ENCODE peak calls at places on chromosomes 4 and X, in nine cellular contexts. One of them, this sample, is unnamed.

GRCh38 chrX:72395252-72395651 is 89.5 kb upstream of the CITED1 start:
- DNase-seq in heart left ventricle: no peak
- DNase-seq in tibial artery: no peak
- DNase-seq in mammary epithelial cell: no peak
- DNase-seq in uterus: no peak
- DNase-seq in pancreas: no peak
- DNase-seq in suprapubic skin: no peak
- DNase-seq in lower lobe of right lung: no peak
- DNase-seq in upper lobe of left lung: no peak
- DNase-seq in this sample: no peak

GRCh38 chrX:126670258-126670657 is 117.6 kb upstream of the DCAF12L1 start:
- DNase-seq in heart left ventricle: no peak
- DNase-seq in tibial artery: no peak
- DNase-seq in mammary epithelial cell: no peak
- DNase-seq in uterus: no peak
- DNase-seq in pancreas: no peak
- DNase-seq in suprapubic skin: no peak
- DNase-seq in lower lobe of right lung: no peak
- DNase-seq in upper lobe of left lung: peak; percentile 8
- DNase-seq in this sample: no peak

GRCh38 chr4:21921526-21922180 is 26.9 kb downstream of the KCNIP4 start:
- DNase-seq in heart left ventricle: no peak
- DNase-seq in tibial artery: no peak
- DNase-seq in mammary epithelial cell: no peak
- DNase-seq in uterus: no peak
- DNase-seq in pancreas: no peak
- DNase-seq in suprapubic skin: no peak
- DNase-seq in lower lobe of right lung: no peak
- DNase-seq in upper lobe of left lung: no peak
- DNase-seq in this sample: no peak

GRCh38 chr4:82421796-82422560 is 8.3 kb downstream of the HNRNPDL start:
- DNase-seq in heart left ventricle: no peak
- DNase-seq in tibial artery: no peak
- DNase-seq in mammary epithelial cell: no peak
- DNase-seq in uterus: no peak
- DNase-seq in pancreas: no peak
- DNase-seq in suprapubic skin: no peak
- DNase-seq in lower lobe of right lung: no peak
- DNase-seq in upper lobe of left lung: no peak
- DNase-seq in this sample: no peak

GRCh38 chr4:103497692-103498091 is 222.1 kb downstream of the TACR3 start:
- DNase-seq in heart left ventricle: no peak
- DNase-seq in tibial artery: no peak
- DNase-seq in mammary epithelial cell: no peak
- DNase-seq in uterus: no peak
- DNase-seq in pancreas: no peak
- DNase-seq in suprapubic skin: no peak
- DNase-seq in lower lobe of right lung: no peak
- DNase-seq in upper lobe of left lung: no peak
- DNase-seq in this sample: no peak

GRCh38 chrX:32045149-32045548 is 973.3 kb upstream of the FTHL17 start:
- DNase-seq in heart left ventricle: no peak
- DNase-seq in tibial artery: no peak
- DNase-seq in mammary epithelial cell: no peak
- DNase-seq in uterus: no peak
- DNase-seq in pancreas: no peak
- DNase-seq in suprapubic skin: no peak
- DNase-seq in lower lobe of right lung: no peak
- DNase-seq in upper lobe of left lung: no peak
- DNase-seq in this sample: no peak

GRCh38 chrX:129726307-129727111 is 12.3 kb upstream of the XPNPEP2 start:
- DNase-seq in heart left ventricle: peak; percentile 48
- DNase-seq in tibial artery: peak; percentile 44
- DNase-seq in mammary epithelial cell: peak; percentile 34
- DNase-seq in uterus: peak; percentile 59
- DNase-seq in pancreas: peak; percentile 73
- DNase-seq in suprapubic skin: no peak
- DNase-seq in lower lobe of right lung: peak; percentile 48
- DNase-seq in upper lobe of left lung: no peak
- DNase-seq in this sample: peak; percentile 14

GRCh38 chr4:108466936-108467902 is 153.2 kb upstream of the RPL34 start:
- DNase-seq in heart left ventricle: no peak
- DNase-seq in tibial artery: no peak
- DNase-seq in mammary epithelial cell: peak; percentile 91
- DNase-seq in uterus: no peak
- DNase-seq in pancreas: no peak
- DNase-seq in suprapubic skin: no peak
- DNase-seq in lower lobe of right lung: no peak
- DNase-seq in upper lobe of left lung: no peak
- DNase-seq in this sample: peak; percentile 76

GRCh38 chr4:184932343-184932742 is 85.9 kb upstream of the HELT start:
- DNase-seq in heart left ventricle: no peak
- DNase-seq in tibial artery: no peak
- DNase-seq in mammary epithelial cell: no peak
- DNase-seq in uterus: no peak
- DNase-seq in pancreas: no peak
- DNase-seq in suprapubic skin: no peak
- DNase-seq in lower lobe of right lung: no peak
- DNase-seq in upper lobe of left lung: peak; percentile 38
- DNase-seq in this sample: no peak

GRCh38 chr4:147969573-147969972 is 237.7 kb downstream of the ARHGAP10 start:
- DNase-seq in heart left ventricle: no peak
- DNase-seq in tibial artery: no peak
- DNase-seq in mammary epithelial cell: no peak
- DNase-seq in uterus: no peak
- DNase-seq in pancreas: no peak
- DNase-seq in suprapubic skin: no peak
- DNase-seq in lower lobe of right lung: no peak
- DNase-seq in upper lobe of left lung: no peak
- DNase-seq in this sample: no peak

GRCh38 chrX:115533485-115533884 is 27.5 kb upstream of the PLS3 start:
- DNase-seq in heart left ventricle: no peak
- DNase-seq in tibial artery: no peak
- DNase-seq in mammary epithelial cell: no peak
- DNase-seq in uterus: no peak
- DNase-seq in pancreas: no peak
- DNase-seq in suprapubic skin: no peak
- DNase-seq in lower lobe of right lung: no peak
- DNase-seq in upper lobe of left lung: no peak
- DNase-seq in this sample: no peak

GRCh38 chr4:182143822-182144620 is 99.2 kb upstream of the TENM3 start:
- DNase-seq in heart left ventricle: no peak
- DNase-seq in tibial artery: no peak
- DNase-seq in mammary epithelial cell: peak; percentile 88
- DNase-seq in uterus: peak; percentile 36
- DNase-seq in pancreas: peak; percentile 64
- DNase-seq in suprapubic skin: no peak
- DNase-seq in lower lobe of right lung: no peak
- DNase-seq in upper lobe of left lung: peak; percentile 55
- DNase-seq in this sample: peak; percentile 92

GRCh38 chrX:66677430-66677829 is 38.6 kb upstream of the EDA2R start:
- DNase-seq in heart left ventricle: no peak
- DNase-seq in tibial artery: no peak
- DNase-seq in mammary epithelial cell: peak; percentile 8
- DNase-seq in uterus: no peak
- DNase-seq in pancreas: no peak
- DNase-seq in suprapubic skin: no peak
- DNase-seq in lower lobe of right lung: no peak
- DNase-seq in upper lobe of left lung: no peak
- DNase-seq in this sample: no peak

GRCh38 chr4:139843643-139844042 is 178.0 kb downstream of the MGST2 start:
- DNase-seq in heart left ventricle: no peak
- DNase-seq in tibial artery: no peak
- DNase-seq in mammary epithelial cell: no peak
- DNase-seq in uterus: no peak
- DNase-seq in pancreas: no peak
- DNase-seq in suprapubic skin: no peak
- DNase-seq in lower lobe of right lung: no peak
- DNase-seq in upper lobe of left lung: no peak
- DNase-seq in this sample: no peak

GRCh38 chr4:101019941-101020401 is 327.4 kb downstream of the PPP3CA start:
- DNase-seq in heart left ventricle: no peak
- DNase-seq in tibial artery: no peak
- DNase-seq in mammary epithelial cell: peak; percentile 76
- DNase-seq in uterus: no peak
- DNase-seq in pancreas: no peak
- DNase-seq in suprapubic skin: no peak
- DNase-seq in lower lobe of right lung: no peak
- DNase-seq in upper lobe of left lung: no peak
- DNase-seq in this sample: peak; percentile 60

GRCh38 chr4:153651961-153652784 is 31.9 kb upstream of the TLR2 start:
- DNase-seq in heart left ventricle: no peak
- DNase-seq in tibial artery: no peak
- DNase-seq in mammary epithelial cell: peak; percentile 89
- DNase-seq in uterus: no peak
- DNase-seq in pancreas: no peak
- DNase-seq in suprapubic skin: no peak
- DNase-seq in lower lobe of right lung: no peak
- DNase-seq in upper lobe of left lung: no peak
- DNase-seq in this sample: peak; percentile 65

GRCh38 chr4:109947918-109948317 is 35.2 kb downstream of the EGF start:
- DNase-seq in heart left ventricle: no peak
- DNase-seq in tibial artery: no peak
- DNase-seq in mammary epithelial cell: no peak
- DNase-seq in uterus: no peak
- DNase-seq in pancreas: no peak
- DNase-seq in suprapubic skin: no peak
- DNase-seq in lower lobe of right lung: no peak
- DNase-seq in upper lobe of left lung: no peak
- DNase-seq in this sample: no peak

GRCh38 chr4:5710065-5710961 is 688 bp upstream of the EVC start:
- DNase-seq in heart left ventricle: no peak
- DNase-seq in tibial artery: no peak
- DNase-seq in mammary epithelial cell: peak; percentile 17
- DNase-seq in uterus: no peak
- DNase-seq in pancreas: no peak
- DNase-seq in suprapubic skin: no peak
- DNase-seq in lower lobe of right lung: no peak
- DNase-seq in upper lobe of left lung: no peak
- DNase-seq in this sample: peak; percentile 22

GRCh38 chr4:96073446-96073845 is 233.6 kb downstream of the PDHA2 start:
- DNase-seq in heart left ventricle: no peak
- DNase-seq in tibial artery: no peak
- DNase-seq in mammary epithelial cell: peak; percentile 66
- DNase-seq in uterus: no peak
- DNase-seq in pancreas: no peak
- DNase-seq in suprapubic skin: no peak
- DNase-seq in lower lobe of right lung: no peak
- DNase-seq in upper lobe of left lung: no peak
- DNase-seq in this sample: peak; percentile 49

GRCh38 chr4:54322817-54323417 is 93.8 kb downstream of the PDGFRA start:
- DNase-seq in heart left ventricle: peak; percentile 58
- DNase-seq in tibial artery: peak; percentile 45
- DNase-seq in mammary epithelial cell: peak; percentile 57
- DNase-seq in uterus: peak; percentile 55
- DNase-seq in pancreas: peak; percentile 69
- DNase-seq in suprapubic skin: no peak
- DNase-seq in lower lobe of right lung: peak; percentile 64
- DNase-seq in upper lobe of left lung: no peak
- DNase-seq in this sample: peak; percentile 19

DNA sequence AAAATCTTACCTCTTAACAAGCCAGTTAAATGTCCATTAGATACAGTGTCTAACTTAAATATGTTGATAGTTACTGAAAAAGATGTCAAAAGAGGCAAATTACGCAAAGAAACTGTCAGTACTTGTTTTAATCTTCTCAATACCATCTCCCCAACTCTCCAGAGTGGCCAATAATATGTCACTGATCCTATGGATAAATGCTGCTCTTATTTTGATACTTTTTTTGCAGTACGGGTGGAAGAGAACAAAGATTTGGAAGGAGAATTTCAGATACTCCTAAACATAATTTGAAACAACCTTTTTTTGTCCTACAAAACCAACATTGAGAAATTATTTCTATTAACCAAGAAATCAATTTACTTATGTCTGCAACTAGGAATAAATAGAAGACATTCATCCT is 192.6 kb downstream of the CBR4 start:
- DNase-seq in heart left ventricle: no peak
- DNase-seq in tibial artery: no peak
- DNase-seq in mammary epithelial cell: no peak
- DNase-seq in uterus: no peak
- DNase-seq in pancreas: no peak
- DNase-seq in suprapubic skin: no peak
- DNase-seq in lower lobe of right lung: no peak
- DNase-seq in upper lobe of left lung: no peak
- DNase-seq in this sample: no peak
- H3K27ac ChIP-seq in heart left ventricle: peak overlapping the region; percentile 84
- H3K27ac ChIP-seq in tibial artery: peak overlapping the region; percentile 88
- H3K27ac ChIP-seq in mammary epithelial cell: no peak overlapping the region
- H3K27ac ChIP-seq in uterus: peak overlapping the region; percentile 89
- H3K27ac ChIP-seq in pancreas: no peak overlapping the region
- H3K27ac ChIP-seq in suprapubic skin: peak overlapping the region; percentile 68
- H3K27ac ChIP-seq in lower lobe of right lung: peak overlapping the region; percentile 31
- H3K27ac ChIP-seq in upper lobe of left lung: no peak overlapping the region
- H3K27ac ChIP-seq in this sample: peak overlapping the region; percentile 42

GRCh38 chr4:3483471-3483921 is 20.4 kb downstream of the DOK7 start:
- DNase-seq in heart left ventricle: peak; percentile 82
- DNase-seq in tibial artery: peak; percentile 76
- DNase-seq in mammary epithelial cell: no peak
- DNase-seq in uterus: peak; percentile 42
- DNase-seq in pancreas: no peak
- DNase-seq in suprapubic skin: no peak
- DNase-seq in lower lobe of right lung: no peak
- DNase-seq in upper lobe of left lung: peak; percentile 73
- DNase-seq in this sample: no peak
- H3K27me3 ChIP-seq in heart left ventricle: peaks cover 33% of the 10 kb centered on the region
- H3K27me3 ChIP-seq in tibial artery: peaks cover 8% of the 10 kb centered on the region
- H3K27me3 ChIP-seq in mammary epithelial cell: no peaks in the 10 kb centered on the region
- H3K27me3 ChIP-seq in uterus: no peaks in the 10 kb centered on the region
- H3K27me3 ChIP-seq in pancreas: no peaks in the 10 kb centered on the region
- H3K27me3 ChIP-seq in suprapubic skin: peaks cover 80% of the 10 kb centered on the region
- H3K27me3 ChIP-seq in lower lobe of right lung: peaks cover 52% of the 10 kb centered on the region
- H3K27me3 ChIP-seq in upper lobe of left lung: peaks cover 9% of the 10 kb centered on the region
- H3K27me3 ChIP-seq in this sample: peaks cover 28% of the 10 kb centered on the region

GRCh38 chr4:80452768-80453167 is 117.2 kb downstream of the CFAP299 start:
- DNase-seq in heart left ventricle: no peak
- DNase-seq in tibial artery: no peak
- DNase-seq in mammary epithelial cell: no peak
- DNase-seq in uterus: no peak
- DNase-seq in pancreas: no peak
- DNase-seq in suprapubic skin: no peak
- DNase-seq in lower lobe of right lung: no peak
- DNase-seq in upper lobe of left lung: no peak
- DNase-seq in this sample: no peak
- TF ChIP-seq CTCF in heart left ventricle: no peak
- TF ChIP-seq CTCF in tibial artery: no peak
- TF ChIP-seq CTCF in mammary epithelial cell: no peak
- TF ChIP-seq CTCF in uterus: no peak
- TF ChIP-seq CTCF in pancreas: no peak
- TF ChIP-seq CTCF in suprapubic skin: no peak
- TF ChIP-seq CTCF in lower lobe of right lung: no peak
- TF ChIP-seq CTCF in upper lobe of left lung: no peak
- TF ChIP-seq CTCF in this sample: no peak

DNA sequence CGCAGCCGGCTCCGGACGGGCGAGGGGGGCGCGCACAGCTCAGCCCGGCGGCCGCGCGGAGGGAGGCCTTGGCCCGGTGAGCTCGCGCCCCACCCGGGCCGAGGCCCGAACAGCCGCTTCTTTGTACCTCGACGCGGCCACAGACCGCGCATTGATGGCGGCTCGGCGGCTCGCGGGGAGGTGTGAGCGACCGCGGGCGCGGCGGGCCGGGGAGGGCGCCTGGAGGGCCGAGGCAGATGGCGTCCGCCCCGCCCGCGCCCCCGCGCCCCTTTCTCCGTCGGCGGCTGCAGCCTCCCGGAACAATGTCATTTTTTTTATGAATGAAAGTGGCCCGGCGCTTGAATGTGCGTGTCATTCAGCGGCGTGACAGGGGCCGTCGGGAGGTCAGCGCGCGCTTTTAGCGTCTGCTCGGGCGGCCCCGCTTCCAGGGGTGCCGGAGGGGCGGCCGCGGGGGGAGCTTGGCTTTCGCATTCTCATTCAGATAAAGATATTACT is 1.8 kb downstream of the FGFR3 start:
- DNase-seq in heart left ventricle: no peak
- DNase-seq in tibial artery: no peak
- DNase-seq in mammary epithelial cell: no peak
- DNase-seq in uterus: no peak
- DNase-seq in pancreas: no peak
- DNase-seq in suprapubic skin: no peak
- DNase-seq in lower lobe of right lung: no peak
- DNase-seq in upper lobe of left lung: peak; percentile 86
- DNase-seq in this sample: no peak
- H3K27ac ChIP-seq in heart left ventricle: no peak overlapping the region
- H3K27ac ChIP-seq in tibial artery: no peak overlapping the region
- H3K27ac ChIP-seq in mammary epithelial cell: no peak overlapping the region
- H3K27ac ChIP-seq in uterus: no peak overlapping the region
- H3K27ac ChIP-seq in pancreas: peak overlapping the region; percentile 70
- H3K27ac ChIP-seq in suprapubic skin: peak overlapping the region; percentile 77
- H3K27ac ChIP-seq in lower lobe of right lung: no peak overlapping the region
- H3K27ac ChIP-seq in upper lobe of left lung: no peak overlapping the region
- H3K27ac ChIP-seq in this sample: no peak overlapping the region

This sample was measured in foreskin keratinocyte.